ENCODE peak calls at places on chromosomes 16 and 17, in eight cellular contexts. Q is neuronal stem cell, B is lower lobe of right lung, J is AG04450, R is adrenal gland, I is prostate gland, Z is colonic mucosa, S is left lung. N is an unnamed sample.

GRCh38 chr16:1150511-1150982 is 2.4 kb upstream of the CACNA1H start:
- DNase-seq in Q (no peak), J (no peak), S (no peak), Z (no peak), I (no peak), R (peak), B (no peak), N (no peak)

GRCh38 chr17:75557075-75557851 is 30.3 kb upstream of the MYO15B start:
- DNase-seq in Q (no peak), B (peak), I (peak), R (peak), J (no peak), S (peak), Z (peak), N (peak)

GRCh38 chr17:44708401-44709263 is at the start of gene DBF4B:
- DNase-seq in B (peak), I (peak), Q (peak), J (peak), R (peak), S (peak), Z (peak), N (peak)

GRCh38 chr16:4618645-4619418 is 4.1 kb upstream of the UBALD1 start:
- DNase-seq in B (no peak), Q (no peak), J (no peak), R (no peak), I (peak), S (no peak), Z (no peak), N (no peak)

GRCh38 chr17:63911041-63911635 is at the start of gene CSHL1:
- DNase-seq in S (no peak), B (no peak), Z (no peak), Q (no peak), J (no peak), R (no peak), I (no peak), N (no peak)

GRCh38 chr17:10114931-10115535 is 83.4 kb downstream of the GAS7 start:
- DNase-seq in B (peak), Q (no peak), R (peak), S (peak), J (peak), I (peak), Z (peak), N (peak)

GRCh38 chr16:1346422-1347285 is 5.0 kb downstream of the TSR3 start:
- DNase-seq in B (no peak), R (no peak), Z (no peak), I (no peak), J (no peak), Q (no peak), S (no peak), N (no peak)

GRCh38 chr17:32697728-32698625 is 178.9 kb downstream of the MYO1D start:
- DNase-seq in Q (no peak), R (no peak), S (no peak), B (no peak), J (no peak), I (no peak), Z (no peak), N (no peak)

GRCh38 chr16:56198044-56198754 is 6.9 kb downstream of the GNAO1 start:
- DNase-seq in S (no peak), J (no peak), I (no peak), Z (no peak), R (no peak), B (no peak), Q (no peak), N (no peak)

GRCh38 chr16:69396187-69397061 is 10.6 kb upstream of the TERF2 start:
- DNase-seq in I (peak), Q (peak), B (no peak), S (peak), Z (peak), J (peak), R (peak), N (peak)

GRCh38 chr16:55754056-55754455 is 78.8 kb downstream of the CES1 start:
- DNase-seq in J (no peak), Q (no peak), S (no peak), Z (no peak), B (no peak), I (no peak), R (no peak), N (no peak)

GRCh38 chr16:25799816-25800215 is 108.1 kb downstream of the HS3ST4 start:
- DNase-seq in R (no peak), B (no peak), Z (no peak), I (no peak), S (no peak), J (no peak), Q (no peak), N (no peak)

GRCh38 chr17:80101160-80101945 is at the start of gene GAA:
- DNase-seq in J (no peak), Z (peak), R (peak), Q (peak), I (peak), S (peak), B (peak), N (peak)

GRCh38 chr16:75482434-75483205 is 12.6 kb downstream of the CHST6 start:
- DNase-seq in I (no peak), S (no peak), R (no peak), J (no peak), B (no peak), Z (no peak), Q (no peak), N (no peak)

GRCh38 chr16:57575468-57576277 is 33.2 kb downstream of the ADGRG5 start:
- DNase-seq in Z (no peak), Q (no peak), J (no peak), R (no peak), I (no peak), S (no peak), B (no peak), N (no peak)

DNA sequence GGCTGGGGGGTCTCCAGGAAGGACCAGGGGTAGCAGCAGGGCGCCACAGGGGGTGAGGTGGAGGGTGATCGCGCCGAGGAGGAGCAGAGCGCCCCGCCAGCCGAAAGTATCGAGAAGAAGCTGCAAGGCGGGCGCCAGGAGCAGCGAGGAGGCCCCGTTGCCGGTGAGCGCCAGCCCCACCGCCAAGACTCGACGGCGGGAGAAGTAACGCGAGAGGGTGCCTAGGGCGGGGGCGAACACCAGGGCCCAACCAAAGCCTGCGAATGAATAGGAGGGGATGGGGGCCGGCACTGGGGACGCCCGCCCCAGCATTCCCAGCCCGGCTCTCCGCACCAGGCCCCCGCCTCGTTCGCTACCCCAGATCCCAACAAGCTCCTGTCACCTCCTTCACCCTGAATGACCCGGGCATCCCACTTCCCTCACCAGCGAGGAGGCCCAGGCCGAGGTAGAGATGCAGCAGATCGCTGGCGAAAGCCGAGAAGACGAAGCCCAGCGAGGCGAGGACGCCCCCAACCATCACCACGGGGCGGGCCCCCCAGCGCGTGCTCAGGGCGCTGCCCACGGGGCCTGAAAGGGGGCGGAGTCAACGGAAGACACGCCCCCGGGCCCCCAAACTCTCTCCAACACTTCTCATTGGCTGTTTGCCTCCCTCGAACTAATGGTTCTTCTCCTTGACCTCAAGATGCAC is 1.2 kb downstream of the SLC16A11 start:
- DNase-seq in Q (no peak), R (no peak), S (no peak), I (no peak), Z (no peak), J (no peak), B (no peak), N (no peak)
- H3K27ac ChIP-seq in Q (no peak), R (no peak), S (no peak), I (no peak), Z (no peak), J (no peak), B (peak), N (peak)

GRCh38 chr16:87273471-87274030 is 43.6 kb downstream of the C16orf95 start:
- DNase-seq in S (no peak), R (no peak), Z (no peak), J (no peak), I (no peak), Q (no peak), B (no peak), N (no peak)
- H3K27ac ChIP-seq in S (no peak), R (no peak), Z (no peak), J (no peak), I (no peak), Q (no peak), B (no peak), N (no peak)

GRCh38 chr17:29430275-29430674 is 40.1 kb downstream of the TAOK1 start:
- DNase-seq in Q (no peak), J (no peak), S (no peak), R (no peak), B (no peak), Z (no peak), I (no peak), N (no peak)

GRCh38 chr17:29433551-29433950 is 43.4 kb downstream of the TAOK1 start:
- DNase-seq in B (peak), J (no peak), R (no peak), S (no peak), Q (no peak), Z (no peak), I (no peak), N (no peak)

GRCh38 chr17:29434550-29434949 is 44.4 kb downstream of the TAOK1 start:
- DNase-seq in J (no peak), B (no peak), Q (no peak), R (no peak), I (no peak), S (no peak), Z (no peak), N (no peak)
- H3K27ac ChIP-seq in J (no peak), B (no peak), Q (no peak), R (no peak), I (no peak), S (no peak), Z (no peak), N (no peak)

DNA sequence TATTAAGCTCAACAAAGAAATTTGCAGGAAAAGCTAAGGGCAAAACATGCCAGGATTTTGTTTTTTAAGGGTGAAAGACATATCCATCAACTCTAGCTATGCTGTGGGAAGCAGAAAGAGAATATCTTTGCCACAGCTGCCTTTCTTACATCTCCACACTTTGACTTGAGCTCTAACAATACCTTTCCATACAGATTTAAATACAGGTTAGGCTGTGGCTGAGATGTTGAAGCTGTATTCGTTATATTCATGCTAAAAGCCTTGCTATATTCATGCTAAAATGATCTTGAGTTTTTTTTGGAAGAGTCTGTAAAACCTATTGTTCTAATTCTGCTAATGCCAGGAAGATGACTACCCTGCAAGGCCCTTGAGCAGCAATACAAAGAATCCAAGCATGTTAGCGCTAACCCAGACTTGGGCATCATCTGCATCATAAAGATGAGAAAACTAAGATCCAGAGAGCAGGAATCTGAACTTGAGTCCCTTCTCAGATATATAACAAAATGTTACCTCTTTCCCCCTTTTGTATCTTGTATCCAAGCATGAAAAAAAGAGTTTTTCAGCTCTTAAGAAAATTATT is 204.8 kb upstream of the C17orf78 start:
- DNase-seq in J (no peak), Q (no peak), B (no peak), Z (no peak), I (no peak), R (no peak), S (no peak), N (no peak)
- H3K27ac ChIP-seq in J (no peak), Q (no peak), B (no peak), Z (no peak), I (no peak), R (no peak), S (no peak), N (no peak)

GRCh38 chr17:14051692-14052091 is 17.6 kb upstream of the COX10 start:
- DNase-seq in B (no peak), I (no peak), R (no peak), Z (no peak), Q (no peak), J (no peak), S (no peak), N (no peak)
- H3K27ac ChIP-seq in B (no peak), I (no peak), R (no peak), Z (no peak), Q (no peak), J (no peak), S (no peak), N (no peak)

DNA sequence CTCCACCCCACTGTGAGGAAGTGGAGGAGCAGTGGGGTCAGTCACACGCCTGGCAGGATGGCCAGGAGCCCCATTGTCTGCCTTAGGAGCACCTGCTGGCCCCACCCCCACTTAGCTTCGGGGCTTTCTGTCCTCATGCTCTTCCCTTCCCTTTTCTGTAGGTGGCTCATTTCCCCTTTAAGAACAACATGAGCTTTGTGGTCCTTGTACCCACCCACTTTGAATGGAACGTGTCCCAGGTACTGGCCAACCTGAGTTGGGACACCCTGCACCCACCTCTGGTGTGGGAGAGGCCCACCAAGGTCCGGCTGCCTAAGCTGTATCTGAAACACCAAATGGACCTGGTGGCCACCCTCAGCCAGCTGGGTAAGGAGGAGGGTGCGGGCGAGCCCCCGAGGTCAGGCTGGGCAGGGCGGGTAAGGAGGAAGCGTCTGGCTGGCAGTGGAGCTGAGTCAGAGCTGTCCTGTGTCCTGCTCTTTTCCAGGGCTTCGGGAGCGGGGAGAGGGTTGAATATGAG is 9.4 kb upstream of the SERPINF1 start:
- DNase-seq in S (peak), R (peak), J (no peak), B (peak), Z (no peak), I (no peak), Q (no peak), N (peak)
- H3K27ac ChIP-seq in S (peak), R (peak), J (no peak), B (peak), Z (peak), I (peak), Q (no peak), N (no peak)

GRCh38 chr16:72427786-72428480 is 256.0 kb upstream of the PMFBP1 start:
- DNase-seq in Z (no peak), I (no peak), Q (no peak), B (no peak), J (no peak), R (no peak), S (no peak), N (no peak)

GRCh38 chr16:72427001-72427785 is 255.2 kb upstream of the PMFBP1 start:
- DNase-seq in Q (no peak), S (no peak), I (no peak), Z (no peak), B (no peak), J (no peak), R (no peak), N (no peak)

GRCh38 chr16:72424776-72425175 is 252.8 kb upstream of the PMFBP1 start:
- DNase-seq in B (no peak), J (no peak), R (no peak), Z (no peak), Q (no peak), I (no peak), S (no peak), N (no peak)

GRCh38 chr16:72425571-72426341 is 253.8 kb upstream of the PMFBP1 start:
- DNase-seq in I (no peak), J (no peak), S (no peak), R (no peak), Q (no peak), B (no peak), Z (no peak), N (no peak)

GRCh38 chr16:72426416-72426815 is 254.5 kb upstream of the PMFBP1 start:
- DNase-seq in Q (no peak), I (no peak), R (no peak), B (no peak), S (no peak), J (no peak), Z (no peak), N (no peak)
- H3K27ac ChIP-seq in Q (no peak), I (no peak), R (no peak), B (no peak), S (no peak), J (no peak), Z (no peak), N (no peak)

GRCh38 chr17:12990926-12991325 is 26.9 kb downstream of the ELAC2 start:
- DNase-seq in Q (no peak), I (no peak), J (no peak), R (no peak), B (no peak), Z (no peak), S (no peak), N (no peak)

GRCh38 chr17:12987120-12987519 is 30.7 kb downstream of the ELAC2 start:
- DNase-seq in J (no peak), R (no peak), S (no peak), B (no peak), I (no peak), Z (no peak), Q (no peak), N (no peak)

GRCh38 chr17:12992676-12993075 is 25.2 kb downstream of the ELAC2 start:
- DNase-seq in R (no peak), I (no peak), Z (no peak), B (no peak), Q (no peak), S (no peak), J (no peak), N (no peak)

GRCh38 chr17:12993631-12994030 is 24.2 kb downstream of the ELAC2 start:
- DNase-seq in R (no peak), Z (no peak), S (no peak), B (no peak), Q (no peak), I (no peak), J (no peak), N (no peak)

DNA sequence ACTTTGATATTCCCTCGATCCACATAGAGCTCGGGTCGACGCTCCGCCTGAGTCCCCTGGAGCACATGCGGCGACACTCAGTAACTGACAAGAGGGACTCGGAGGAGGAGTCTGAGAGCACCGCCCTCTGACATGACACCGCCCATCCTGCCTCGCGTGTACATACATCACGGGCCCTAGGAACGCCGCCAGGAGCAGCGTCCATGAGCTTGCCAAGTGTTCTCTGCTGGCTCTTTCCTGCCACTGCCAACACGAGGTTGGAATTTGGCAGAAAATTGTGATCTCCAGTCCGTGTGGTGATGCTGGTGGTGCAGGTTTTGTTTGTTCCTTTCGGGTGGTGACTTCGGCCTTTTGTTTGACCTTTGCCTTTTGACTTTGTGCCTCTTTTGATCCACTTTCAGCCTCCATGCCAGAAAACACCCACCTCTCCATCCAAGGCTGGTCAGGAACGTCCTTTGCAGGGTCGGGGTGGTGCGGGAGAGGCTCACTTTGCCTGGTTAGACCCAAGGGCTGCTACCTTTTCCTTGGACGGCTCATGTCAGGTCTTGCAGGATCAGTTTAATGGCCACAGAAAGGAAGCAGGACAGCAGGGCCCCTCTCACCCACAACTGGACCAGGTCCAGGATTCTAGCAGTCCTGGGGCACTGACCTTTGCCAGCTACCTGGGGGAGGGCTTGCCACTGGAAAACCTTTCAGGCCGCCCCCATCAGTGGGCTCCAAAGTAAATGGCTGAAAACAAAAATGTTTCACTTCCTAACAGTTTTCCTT is 27.6 kb downstream of the ELAC2 start:
- DNase-seq in Z (no peak), I (no peak), B (no peak), R (no peak), J (no peak), Q (no peak), S (no peak), N (no peak)
- H3K27ac ChIP-seq in Z (no peak), I (no peak), B (no peak), R (no peak), J (no peak), Q (no peak), S (no peak), N (no peak)

GRCh38 chr17:77106874-77107358 is 33.9 kb upstream of the SEC14L1 start:
- DNase-seq in R (no peak), Z (no peak), S (no peak), I (no peak), B (no peak), Q (no peak), J (no peak), N (no peak)
- H3K27ac ChIP-seq in R (no peak), Z (no peak), S (no peak), I (no peak), B (no peak), Q (no peak), J (no peak), N (no peak)